ENCODE peak calls at places on chromosomes 7 and 10, in seven cellular contexts. One of them, this sample, is unnamed.

GRCh38 chr7:28348631-28349030 is 63.7 kb upstream of the CREB5 start:
- DNase-seq in A549: no peak
- DNase-seq in stomach: peak
- DNase-seq in tibial nerve: no peak
- DNase-seq in suprapubic skin: no peak
- DNase-seq in K562: no peak
- DNase-seq in GM12878: no peak
- DNase-seq in this sample: no peak

GRCh38 chr7:118369987-118370386 is 145.5 kb downstream of the ANKRD7 start:
- DNase-seq in A549: no peak
- DNase-seq in stomach: no peak
- DNase-seq in tibial nerve: no peak
- DNase-seq in suprapubic skin: no peak
- DNase-seq in K562: no peak
- DNase-seq in GM12878: no peak
- DNase-seq in this sample: no peak

GRCh38 chr7:129805086-129805719 is 147.6 kb downstream of the UBE2H start:
- DNase-seq in A549: no peak
- DNase-seq in stomach: peak
- DNase-seq in tibial nerve: no peak
- DNase-seq in suprapubic skin: no peak
- DNase-seq in K562: peak
- DNase-seq in GM12878: no peak
- DNase-seq in this sample: no peak

GRCh38 chr10:77082601-77083252 is 554.9 kb downstream of the KCNMA1 start:
- DNase-seq in A549: no peak
- DNase-seq in stomach: no peak
- DNase-seq in tibial nerve: no peak
- DNase-seq in suprapubic skin: no peak
- DNase-seq in K562: no peak
- DNase-seq in GM12878: no peak
- DNase-seq in this sample: no peak

GRCh38 chr7:48575516-48575915 is 348.8 kb upstream of the CDC14C start:
- DNase-seq in A549: no peak
- DNase-seq in stomach: no peak
- DNase-seq in tibial nerve: no peak
- DNase-seq in suprapubic skin: no peak
- DNase-seq in K562: no peak
- DNase-seq in GM12878: no peak
- DNase-seq in this sample: no peak

GRCh38 chr10:63388421-63389031 is 77.3 kb downstream of the JMJD1C start:
- DNase-seq in A549: no peak
- DNase-seq in stomach: no peak
- DNase-seq in tibial nerve: no peak
- DNase-seq in suprapubic skin: no peak
- DNase-seq in K562: no peak
- DNase-seq in GM12878: no peak
- DNase-seq in this sample: no peak

GRCh38 chr10:50554995-50555568 is 68.7 kb downstream of the SGMS1 start:
- DNase-seq in A549: no peak
- DNase-seq in stomach: no peak
- DNase-seq in tibial nerve: no peak
- DNase-seq in suprapubic skin: no peak
- DNase-seq in K562: peak
- DNase-seq in GM12878: no peak
- DNase-seq in this sample: no peak

GRCh38 chr10:51171946-51172345 is 97.7 kb downstream of the PRKG1 start:
- DNase-seq in A549: no peak
- DNase-seq in stomach: no peak
- DNase-seq in tibial nerve: no peak
- DNase-seq in suprapubic skin: no peak
- DNase-seq in K562: no peak
- DNase-seq in GM12878: no peak
- DNase-seq in this sample: no peak

GRCh38 chr7:101390901-101391301 is 28.2 kb downstream of the COL26A1 start:
- DNase-seq in A549: no peak
- DNase-seq in stomach: no peak
- DNase-seq in tibial nerve: peak
- DNase-seq in suprapubic skin: no peak
- DNase-seq in K562: no peak
- DNase-seq in GM12878: peak
- DNase-seq in this sample: no peak

GRCh38 chr7:132380065-132380464 is 196.2 kb downstream of the PLXNA4 start:
- DNase-seq in A549: no peak
- DNase-seq in stomach: no peak
- DNase-seq in tibial nerve: peak
- DNase-seq in suprapubic skin: peak
- DNase-seq in K562: no peak
- DNase-seq in GM12878: no peak
- DNase-seq in this sample: peak

GRCh38 chr10:90742189-90742588 is 115.7 kb downstream of the HTR7 start:
- DNase-seq in A549: no peak
- DNase-seq in stomach: no peak
- DNase-seq in tibial nerve: no peak
- DNase-seq in suprapubic skin: no peak
- DNase-seq in K562: no peak
- DNase-seq in GM12878: no peak
- DNase-seq in this sample: no peak

GRCh38 chr10:93357680-93358079 is 124.5 kb downstream of the MYOF start:
- DNase-seq in A549: peak
- DNase-seq in stomach: no peak
- DNase-seq in tibial nerve: no peak
- DNase-seq in suprapubic skin: no peak
- DNase-seq in K562: peak
- DNase-seq in GM12878: no peak
- DNase-seq in this sample: no peak

GRCh38 chr7:66296555-66296954 is 91.4 kb downstream of the TPST1 start:
- DNase-seq in A549: no peak
- DNase-seq in stomach: no peak
- DNase-seq in tibial nerve: no peak
- DNase-seq in suprapubic skin: no peak
- DNase-seq in K562: no peak
- DNase-seq in GM12878: no peak
- DNase-seq in this sample: no peak

DNA sequence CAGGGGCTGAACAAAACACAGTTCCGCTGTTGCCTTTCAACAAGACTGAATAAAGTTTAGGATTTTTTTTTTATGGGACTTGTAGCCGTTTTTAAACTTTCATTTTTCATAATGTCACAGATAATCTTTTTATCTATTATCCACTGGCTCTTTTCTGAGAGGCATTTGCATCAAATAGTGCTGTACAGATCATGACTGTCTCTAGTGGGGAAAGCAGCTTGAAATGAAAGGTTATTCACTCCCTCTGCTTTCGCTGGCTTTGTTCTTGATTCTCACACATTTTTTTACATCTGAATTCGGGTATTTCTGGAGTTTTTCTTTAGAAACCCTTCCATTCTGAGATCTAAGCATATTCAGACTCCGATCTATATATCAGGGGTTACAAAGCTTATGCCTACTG is 543.3 kb upstream of the GALNT17 start:
- DNase-seq in A549: no peak
- DNase-seq in stomach: no peak
- DNase-seq in tibial nerve: no peak
- DNase-seq in suprapubic skin: no peak
- DNase-seq in K562: no peak
- DNase-seq in GM12878: no peak
- DNase-seq in this sample: no peak
- TF ChIP-seq CTCF in A549: no peak
- TF ChIP-seq CTCF in stomach: no peak
- TF ChIP-seq CTCF in tibial nerve: no peak
- TF ChIP-seq CTCF in suprapubic skin: no peak
- TF ChIP-seq CTCF in K562: no peak
- TF ChIP-seq CTCF in GM12878: no peak
- TF ChIP-seq CTCF in this sample: no peak

DNA sequence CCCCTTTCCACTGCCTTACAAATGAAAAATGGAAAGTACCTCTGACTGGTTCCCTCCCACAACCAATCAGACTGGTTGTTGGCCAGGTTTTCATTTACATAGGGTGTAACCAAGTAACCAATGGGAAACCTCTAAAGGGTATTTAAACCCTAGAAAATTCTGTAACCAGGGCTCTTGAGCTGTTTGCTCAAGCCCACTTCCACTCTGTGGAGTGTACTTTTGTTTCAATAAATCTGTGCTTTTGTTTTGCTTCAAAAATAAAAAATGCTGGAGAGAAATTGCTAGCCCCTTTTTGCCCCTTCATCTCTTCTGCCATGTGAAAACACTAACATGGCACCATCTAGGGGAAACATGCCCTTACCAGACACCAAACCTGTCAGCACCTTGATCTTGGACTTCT is 129.5 kb downstream of the AHR start:
- DNase-seq in A549: no peak
- DNase-seq in stomach: no peak
- DNase-seq in tibial nerve: no peak
- DNase-seq in suprapubic skin: no peak
- DNase-seq in K562: no peak
- DNase-seq in GM12878: no peak
- DNase-seq in this sample: no peak
- H3K27ac ChIP-seq in A549: no peak
- H3K27ac ChIP-seq in stomach: no peak
- H3K27ac ChIP-seq in tibial nerve: no peak
- H3K27ac ChIP-seq in suprapubic skin: no peak
- H3K27ac ChIP-seq in K562: no peak
- H3K27ac ChIP-seq in GM12878: no peak
- H3K27ac ChIP-seq in this sample: no peak

DNA sequence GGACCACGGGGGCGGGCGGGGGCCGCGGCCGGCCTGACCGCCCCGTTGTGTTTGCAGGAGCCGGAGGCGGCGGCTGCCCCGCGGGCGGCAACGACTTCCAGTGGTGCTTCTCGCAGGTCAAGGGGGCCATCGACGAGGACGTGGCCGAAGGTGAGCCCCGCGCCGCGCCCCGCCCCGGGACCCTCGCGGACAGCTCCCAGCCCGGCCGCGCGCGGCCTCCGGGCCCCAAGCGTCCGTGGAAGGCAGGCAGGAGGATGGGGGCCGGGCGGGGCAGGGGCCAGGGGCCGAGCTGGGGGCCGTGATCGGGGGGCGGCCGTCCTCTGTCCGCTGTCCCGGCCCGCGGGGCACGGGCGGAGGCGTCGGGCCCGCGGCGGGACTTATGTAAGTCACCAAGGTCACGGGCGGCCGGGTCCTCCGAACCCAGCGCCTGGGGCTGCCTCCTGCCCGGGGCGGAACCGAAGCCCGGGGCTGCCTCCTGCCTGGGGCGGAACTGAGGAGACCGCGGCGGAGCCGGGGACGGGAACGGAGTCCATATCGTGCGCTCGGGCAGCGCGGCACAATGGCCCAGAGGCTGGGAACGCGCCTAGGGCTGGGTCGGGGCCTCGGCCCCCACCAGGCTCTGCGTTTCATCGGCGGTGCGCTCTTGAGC is 497 bp downstream of the PPP2R2D start:
- DNase-seq in A549: no peak
- DNase-seq in stomach: peak
- DNase-seq in tibial nerve: peak
- DNase-seq in suprapubic skin: peak
- DNase-seq in K562: no peak
- DNase-seq in GM12878: no peak
- DNase-seq in this sample: peak
- TF ChIP-seq EP300 in A549: no peak
- TF ChIP-seq EP300 in stomach: no peak
- TF ChIP-seq EP300 in tibial nerve: peak
- TF ChIP-seq EP300 in suprapubic skin: no peak
- TF ChIP-seq EP300 in K562: no peak
- TF ChIP-seq EP300 in GM12878: no peak
- TF ChIP-seq EP300 in this sample: no peak

GRCh38 chr7:33423646-33424020 is 294.3 kb downstream of the BBS9 start:
- DNase-seq in A549: peak
- DNase-seq in stomach: no peak
- DNase-seq in tibial nerve: no peak
- DNase-seq in suprapubic skin: no peak
- DNase-seq in K562: peak
- DNase-seq in GM12878: peak
- DNase-seq in this sample: no peak
- TF ChIP-seq CTCF in A549: peak
- TF ChIP-seq CTCF in stomach: no peak
- TF ChIP-seq CTCF in tibial nerve: no peak
- TF ChIP-seq CTCF in suprapubic skin: no peak
- TF ChIP-seq CTCF in K562: peak
- TF ChIP-seq CTCF in GM12878: peak
- TF ChIP-seq CTCF in this sample: no peak

GRCh38 chr7:69656077-69656476 is 57.8 kb downstream of the AUTS2 start:
- DNase-seq in A549: no peak
- DNase-seq in stomach: no peak
- DNase-seq in tibial nerve: no peak
- DNase-seq in suprapubic skin: no peak
- DNase-seq in K562: no peak
- DNase-seq in GM12878: no peak
- DNase-seq in this sample: no peak
- H3K27ac ChIP-seq in A549: no peak
- H3K27ac ChIP-seq in stomach: no peak
- H3K27ac ChIP-seq in tibial nerve: peak
- H3K27ac ChIP-seq in suprapubic skin: no peak
- H3K27ac ChIP-seq in K562: no peak
- H3K27ac ChIP-seq in GM12878: no peak
- H3K27ac ChIP-seq in this sample: no peak

DNA sequence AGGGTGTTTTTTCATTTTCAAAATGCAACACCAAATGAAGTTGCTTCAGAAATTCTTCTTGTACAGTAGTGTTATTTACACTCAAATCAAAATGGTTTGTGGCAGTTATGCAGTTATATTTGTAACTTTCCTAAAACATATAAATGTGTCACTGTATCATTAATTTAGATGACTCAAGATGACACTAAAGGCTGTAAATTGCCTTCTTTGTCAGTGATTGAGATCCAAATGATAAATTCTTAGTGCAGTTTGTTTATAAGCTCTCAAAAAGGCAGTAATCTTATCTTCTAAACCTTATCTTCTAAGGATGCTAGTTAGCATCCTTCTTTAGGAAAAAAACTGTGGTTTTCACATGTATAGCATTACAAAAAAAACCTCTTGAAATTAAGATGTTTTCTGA is 12.6 kb downstream of the UMAD1 start:
- DNase-seq in A549: no peak
- DNase-seq in stomach: no peak
- DNase-seq in tibial nerve: no peak
- DNase-seq in suprapubic skin: no peak
- DNase-seq in K562: no peak
- DNase-seq in GM12878: no peak
- DNase-seq in this sample: no peak
- TF ChIP-seq EP300 in A549: no peak
- TF ChIP-seq EP300 in stomach: no peak
- TF ChIP-seq EP300 in tibial nerve: no peak
- TF ChIP-seq EP300 in suprapubic skin: no peak
- TF ChIP-seq EP300 in K562: no peak
- TF ChIP-seq EP300 in GM12878: no peak
- TF ChIP-seq EP300 in this sample: no peak

GRCh38 chr10:7826971-7827370 is 8.7 kb downstream of the TAF3 start:
- DNase-seq in A549: peak
- DNase-seq in stomach: no peak
- DNase-seq in tibial nerve: no peak
- DNase-seq in suprapubic skin: no peak
- DNase-seq in K562: peak
- DNase-seq in GM12878: no peak
- DNase-seq in this sample: no peak
- TF ChIP-seq CTCF in A549: no peak
- TF ChIP-seq CTCF in stomach: no peak
- TF ChIP-seq CTCF in tibial nerve: no peak
- TF ChIP-seq CTCF in suprapubic skin: no peak
- TF ChIP-seq CTCF in K562: no peak
- TF ChIP-seq CTCF in GM12878: no peak
- TF ChIP-seq CTCF in this sample: no peak